ENCODE peak calls at places on chromosomes 11 and 22, in five cellular contexts. Y is neural crest cell, F is lower lobe of right lung, M is sigmoid colon, O is astrocyte of the spinal cord. G is an unnamed sample.

GRCh38 chr11:88523362-88524028 is 186.0 kb upstream of the CTSC start:
- DNase-seq in M (no peak), O (no peak), Y (no peak), F (no peak), G (no peak)

GRCh38 chr11:119903389-119903788 is 174.4 kb upstream of the NECTIN1 start:
- DNase-seq in M (no peak), O (no peak), F (no peak), Y (no peak), G (no peak)

GRCh38 chr11:59145534-59145933 is 2.9 kb downstream of the FAM111A start:
- DNase-seq in O (peak), F (no peak), M (no peak), Y (no peak), G (no peak)

GRCh38 chr22:16935209-16935608 is 72.8 kb downstream of the GAB4 start:
- DNase-seq in O (no peak), Y (no peak), M (no peak), F (no peak), G (no peak)

GRCh38 chr22:49725516-49725915 is 102.2 kb downstream of the BRD1 start:
- DNase-seq in M (no peak), F (no peak), Y (no peak), O (no peak), G (no peak)

GRCh38 chr11:105489431-105489830 is 120.4 kb upstream of the GRIA4 start:
- DNase-seq in Y (peak), O (peak), F (no peak), M (no peak), G (no peak)

GRCh38 chr22:42905702-42906183 is 48.7 kb upstream of the ARFGAP3 start:
- DNase-seq in O (no peak), Y (no peak), M (no peak), F (peak), G (no peak)

GRCh38 chr11:128207861-128208321 is 379.5 kb downstream of the ETS1 start:
- DNase-seq in M (no peak), O (peak), F (no peak), Y (no peak), G (no peak)

GRCh38 chr11:312092-312816 is 1.6 kb upstream of the IFITM1 start:
- DNase-seq in M (no peak), O (no peak), F (no peak), Y (no peak), G (no peak)

GRCh38 chr11:70764356-70764905 is 366.1 kb downstream of the CTTN start:
- DNase-seq in O (no peak), Y (no peak), M (no peak), F (no peak), G (no peak)

GRCh38 chr11:13674799-13675509 is 6.5 kb downstream of the FAR1 start:
- DNase-seq in M (no peak), F (no peak), Y (no peak), O (no peak), G (no peak)

GRCh38 chr11:83865636-83866461 is 579.7 kb upstream of the CCDC90B start:
- DNase-seq in M (no peak), F (no peak), O (peak), Y (no peak), G (no peak)

GRCh38 chr11:17720796-17721171 is 1.4 kb downstream of the MYOD1 start:
- DNase-seq in O (no peak), M (no peak), F (no peak), Y (no peak), G (no peak)

GRCh38 chr22:30883586-30884145 is 84.9 kb downstream of the MORC2 start:
- DNase-seq in F (peak), M (no peak), O (no peak), Y (no peak), G (no peak)

GRCh38 chr11:70326365-70326803 is 55.9 kb downstream of the PPFIA1 start:
- DNase-seq in F (no peak), M (peak), Y (no peak), O (no peak), G (no peak)

GRCh38 chr22:17712441-17712840 is 61.8 kb downstream of the BID start:
- DNase-seq in Y (no peak), O (peak), F (no peak), M (no peak), G (no peak)

GRCh38 chr11:33980896-33981295 is 70.6 kb upstream of the CAPRIN1 start:
- DNase-seq in F (no peak), Y (no peak), O (no peak), M (no peak), G (no peak)

GRCh38 chr22:29308791-29309262 is 2.4 kb downstream of the GAS2L1 start:
- DNase-seq in O (peak), Y (no peak), F (no peak), M (peak), G (no peak)

GRCh38 chr11:68334923-68335322 is 22.5 kb downstream of the LRP5 start:
- DNase-seq in O (no peak), Y (no peak), F (no peak), M (no peak), G (no peak)

GRCh38 chr11:69449320-69450063 is 32.0 kb upstream of the LINC01488 start:
- DNase-seq in O (peak), M (peak), Y (peak), F (peak), G (no peak)

GRCh38 chr22:45684752-45685359 is 13.2 kb downstream of the ATXN10 start:
- DNase-seq in O (no peak), Y (no peak), F (no peak), M (no peak), G (no peak)

GRCh38 chr11:28767574-28767973 is 659.4 kb downstream of the METTL15 start:
- DNase-seq in O (no peak), F (no peak), Y (no peak), M (no peak), G (no peak)

GRCh38 chr11:79949574-79949973 is 508.7 kb upstream of the TENM4 start:
- DNase-seq in Y (no peak), O (no peak), M (no peak), F (no peak), G (no peak)

GRCh38 chr11:20097319-20098221 is 62.7 kb downstream of the DBX1 start:
- DNase-seq in Y (no peak), O (peak), F (no peak), M (no peak), G (no peak)

GRCh38 chr11:433641-434040 is 8.2 kb downstream of the ANO9 start:
- DNase-seq in O (no peak), F (peak), M (no peak), Y (no peak), G (no peak)

GRCh38 chr22:45580703-45581381 is 78.2 kb downstream of the FBLN1 start:
- DNase-seq in F (peak), M (no peak), O (no peak), Y (no peak), G (no peak)

GRCh38 chr11:65524010-65524746 is 705 bp upstream of the SCYL1 start:
- DNase-seq in F (peak), Y (no peak), M (peak), O (peak), G (no peak)

GRCh38 chr22:32144875-32145274 is 14.2 kb downstream of the C22orf42 start:
- DNase-seq in M (no peak), F (no peak), Y (no peak), O (no peak), G (no peak)

GRCh38 chr11:122556605-122557004 is 98.9 kb upstream of the UBASH3B start:
- DNase-seq in O (no peak), Y (peak), M (no peak), F (no peak), G (no peak)

GRCh38 chr11:111382451-111382850 is 3.4 kb upstream of the POU2AF1 start:
- DNase-seq in M (no peak), F (no peak), O (no peak), Y (no peak), G (no peak)

DNA sequence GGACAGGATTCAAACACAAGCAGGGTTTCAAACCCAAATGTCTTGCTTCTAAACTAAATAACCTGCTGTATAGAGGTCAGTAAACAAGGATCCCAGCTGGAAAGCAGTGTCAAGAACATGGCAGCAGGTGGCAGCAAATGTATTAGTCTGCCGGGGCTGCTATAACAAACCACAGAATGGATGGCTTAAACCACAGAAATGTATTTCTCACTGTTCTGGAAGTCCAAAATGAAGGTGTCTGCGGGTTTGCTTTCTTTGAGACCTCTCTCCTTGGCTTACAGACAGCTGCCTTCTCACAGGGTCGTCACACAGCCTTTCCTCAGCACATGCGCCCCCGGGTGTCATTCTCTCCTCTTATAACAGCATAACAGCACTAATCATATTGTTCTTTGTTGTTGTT is 65.1 kb upstream of the LRRC55 start:
- DNase-seq in F (no peak), M (no peak), Y (peak), O (peak), G (no peak)
- TF ChIP-seq CTCF in F (peak), M (peak), Y (peak), O (peak), G (peak)

GRCh38 chr22:39284983-39285382 is 34.4 kb downstream of the RPL3 start:
- DNase-seq in M (no peak), Y (no peak), O (no peak), F (no peak), G (no peak)

GRCh38 chr22:39284142-39284980 is 35.1 kb downstream of the RPL3 start:
- DNase-seq in F (no peak), Y (no peak), O (no peak), M (no peak), G (no peak)

GRCh38 chr22:39281126-39281525 is 36.3 kb upstream of the PDGFB start:
- DNase-seq in Y (no peak), F (no peak), O (no peak), M (no peak), G (no peak)

GRCh38 chr22:39283312-39284141 is 35.9 kb downstream of the RPL3 start:
- DNase-seq in O (no peak), Y (peak), M (no peak), F (peak), G (no peak)

GRCh38 chr22:39282642-39283311 is 36.6 kb downstream of the RPL3 start:
- DNase-seq in M (no peak), Y (no peak), F (no peak), O (no peak), G (no peak)
- TF ChIP-seq CTCF in M (no peak), Y (no peak), F (peak), O (no peak), G (no peak)

DNA sequence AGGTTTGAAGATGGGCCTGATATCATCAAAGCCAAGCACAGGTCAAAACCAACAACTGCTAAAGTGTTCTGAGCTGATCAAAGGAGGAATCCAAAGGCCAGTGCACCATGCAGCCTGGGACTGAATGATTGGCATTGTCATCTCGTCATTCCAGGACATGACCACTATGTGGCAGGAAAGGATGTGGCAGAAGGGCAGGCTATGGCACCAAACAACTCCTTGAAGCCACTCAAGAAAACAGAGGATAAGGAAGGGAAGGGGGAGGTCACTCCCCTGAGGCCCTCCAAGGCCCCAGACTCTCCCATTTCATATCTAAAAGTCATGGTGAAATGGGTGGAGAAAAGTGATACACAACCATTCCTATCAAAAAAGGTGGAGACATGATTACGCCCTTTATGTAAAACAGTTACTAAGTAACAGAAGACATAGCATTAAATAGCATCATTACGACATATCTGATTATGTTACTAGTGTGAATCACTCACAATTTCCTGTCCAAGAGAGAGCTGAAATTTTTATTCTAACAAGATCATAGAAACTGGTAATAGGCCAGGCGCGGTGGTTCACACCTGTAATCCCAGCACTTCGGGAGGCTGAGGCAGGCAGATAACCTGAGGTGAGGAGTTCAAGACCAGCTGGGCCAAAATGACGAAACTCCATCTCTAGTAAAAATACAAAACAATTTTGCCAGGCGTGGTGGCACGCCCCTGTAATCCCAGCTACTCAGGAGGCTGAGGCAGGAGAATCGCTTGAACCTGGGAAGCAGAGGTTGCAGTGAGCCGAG is 49.3 kb downstream of the AHNAK start:
- DNase-seq in Y (no peak), F (no peak), O (peak), M (no peak), G (no peak)
- TF ChIP-seq CTCF in Y (peak), F (peak), O (no peak), M (peak), G (peak)

GRCh38 chr11:74689666-74690065 is 41.6 kb downstream of the CHRDL2 start:
- DNase-seq in F (no peak), Y (no peak), M (no peak), O (peak), G (no peak)
- TF ChIP-seq CTCF in F (no peak), Y (no peak), M (no peak), O (no peak), G (no peak)

GRCh38 chr11:2527621-2528291 is 82.9 kb downstream of the KCNQ1 start:
- DNase-seq in M (peak), F (peak), O (no peak), Y (no peak), G (no peak)

GRCh38 chr11:2525941-2526807 is 81.4 kb downstream of the KCNQ1 start:
- DNase-seq in M (peak), Y (no peak), O (no peak), F (peak), G (no peak)

GRCh38 chr11:2525166-2525861 is 80.5 kb downstream of the KCNQ1 start:
- DNase-seq in Y (no peak), F (peak), O (no peak), M (peak), G (no peak)

GRCh38 chr11:2528301-2529050 is 83.7 kb downstream of the KCNQ1 start:
- DNase-seq in Y (no peak), O (no peak), M (no peak), F (peak), G (no peak)

DNA sequence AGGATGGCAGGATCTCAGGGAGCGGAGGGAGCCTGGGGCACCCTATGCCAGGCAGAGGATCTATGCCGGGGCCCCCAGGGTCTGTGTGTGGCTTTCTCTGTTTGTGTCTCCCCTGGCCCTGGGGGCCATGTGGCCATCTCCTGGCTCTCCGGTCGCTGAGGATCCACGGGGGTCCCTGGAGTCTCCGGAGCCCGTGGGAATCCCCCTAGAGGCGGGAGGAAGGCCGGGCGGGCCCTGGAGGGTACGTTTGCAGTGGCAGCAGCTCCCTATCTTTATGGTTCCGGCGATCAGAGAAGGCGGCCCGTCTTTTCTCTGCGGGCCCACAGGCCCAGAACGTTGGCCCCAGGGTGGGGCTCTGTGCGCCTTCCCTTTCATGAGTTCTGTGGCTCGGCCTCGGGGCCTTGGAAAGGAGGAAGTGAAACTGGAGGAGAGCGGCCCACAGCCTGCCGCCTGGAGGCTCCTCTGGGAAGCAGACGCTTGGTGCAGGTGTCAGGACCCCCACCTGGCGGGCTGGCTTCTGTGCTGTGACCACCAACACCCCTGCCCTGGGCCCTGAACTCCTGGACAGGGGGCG is 82.1 kb downstream of the KCNQ1 start:
- DNase-seq in M (peak), O (no peak), Y (no peak), F (peak), G (no peak)
- TF ChIP-seq CTCF in M (peak), O (no peak), Y (no peak), F (peak), G (no peak)

GRCh38 chr11:72333657-72334056 is 89.7 kb upstream of the PHOX2A start:
- DNase-seq in Y (no peak), O (peak), M (no peak), F (no peak), G (no peak)
- TF ChIP-seq CTCF in Y (peak), O (peak), M (no peak), F (no peak), G (no peak)

GRCh38 chr22:37127350-37127878 is 17.9 kb upstream of the TMPRSS6 start:
- DNase-seq in F (no peak), Y (no peak), O (no peak), M (no peak), G (no peak)

GRCh38 chr22:37130031-37130430 is 19.7 kb downstream of the IL2RB start:
- DNase-seq in O (no peak), F (no peak), Y (no peak), M (no peak), G (no peak)

GRCh38 chr22:37128555-37129281 is 19.2 kb upstream of the TMPRSS6 start:
- DNase-seq in O (no peak), M (no peak), Y (no peak), F (no peak), G (no peak)

GRCh38 chr22:37126383-37126782 is 16.9 kb upstream of the TMPRSS6 start:
- DNase-seq in F (no peak), Y (no peak), M (no peak), O (no peak), G (no peak)

DNA sequence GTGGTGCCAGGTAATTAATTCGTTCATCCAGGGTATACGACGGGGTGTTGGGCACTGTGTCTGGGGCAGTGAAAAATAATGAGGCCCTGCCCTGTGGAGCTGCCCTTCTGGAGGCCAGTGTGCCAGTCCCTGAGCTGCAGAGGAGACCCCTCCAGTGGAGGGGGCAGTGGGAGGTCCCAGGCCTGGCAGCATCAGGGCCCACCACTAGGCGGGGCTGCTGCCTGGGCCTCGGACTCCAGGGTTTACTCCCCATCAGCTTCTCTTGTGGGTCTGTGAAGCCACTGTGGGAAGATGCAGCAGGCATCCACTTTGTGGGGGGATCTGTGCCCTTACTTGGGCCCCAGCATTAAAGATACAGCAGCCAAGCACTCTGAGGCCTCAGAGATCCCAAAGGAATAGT is 17.4 kb upstream of the TMPRSS6 start:
- DNase-seq in F (no peak), M (no peak), O (no peak), Y (no peak), G (no peak)
- TF ChIP-seq CTCF in F (peak), M (no peak), O (peak), Y (peak), G (peak)

DNA sequence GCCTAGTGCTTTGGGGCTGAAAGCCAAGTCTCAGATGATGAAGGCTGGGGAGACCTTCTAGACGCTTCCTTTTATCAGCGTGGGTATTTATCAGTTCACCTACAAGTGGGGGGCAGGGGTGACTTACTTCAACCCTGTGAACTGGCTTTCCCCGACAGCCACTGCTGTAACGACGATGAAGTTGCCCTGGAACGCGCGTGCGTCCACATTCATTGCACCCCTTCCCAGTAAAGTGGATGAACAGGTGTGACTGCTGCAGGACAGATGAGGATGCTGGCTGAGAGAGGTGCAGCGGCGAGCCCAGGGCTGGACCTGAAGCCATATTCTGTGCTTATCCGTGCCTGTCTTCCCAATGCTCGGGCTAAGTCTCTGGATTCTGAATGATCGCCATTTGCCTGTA is 1122.3 kb downstream of the TBC1D22A start:
- DNase-seq in M (no peak), Y (no peak), F (no peak), O (no peak), G (no peak)
- TF ChIP-seq CTCF in M (no peak), Y (no peak), F (no peak), O (no peak), G (no peak)